ENCODE peak calls at places on chromosomes 5 and 9, in four cellular contexts. One of them, this sample, is unnamed.

GRCh38 chr9:18347381-18348084 is 126.4 kb upstream of the ADAMTSL1 start:
- DNase-seq in HCT116: no peak
- DNase-seq in K562: no peak
- DNase-seq in H1: no peak
- DNase-seq in this sample: no peak

GRCh38 chr5:126449751-126450271 is 26.6 kb downstream of the GRAMD2B start:
- DNase-seq in HCT116: no peak
- DNase-seq in K562: no peak
- DNase-seq in H1: no peak
- DNase-seq in this sample: peak

GRCh38 chr5:82419559-82420332 is 141.6 kb upstream of the RPS23 start:
- DNase-seq in HCT116: no peak
- DNase-seq in K562: no peak
- DNase-seq in H1: no peak
- DNase-seq in this sample: no peak

GRCh38 chr5:157670662-157671591 is at the start of gene C5orf52:
- DNase-seq in HCT116: no peak
- DNase-seq in K562: no peak
- DNase-seq in H1: no peak
- DNase-seq in this sample: peak

GRCh38 chr9:133876144-133876543 is 116.0 kb downstream of the VAV2 start:
- DNase-seq in HCT116: no peak
- DNase-seq in K562: peak
- DNase-seq in H1: no peak
- DNase-seq in this sample: no peak

GRCh38 chr5:94431696-94432095 is 186.7 kb downstream of the KIAA0825 start:
- DNase-seq in HCT116: no peak
- DNase-seq in K562: no peak
- DNase-seq in H1: no peak
- DNase-seq in this sample: no peak

GRCh38 chr5:122376305-122376704 is 64.3 kb downstream of the SNCAIP start:
- DNase-seq in HCT116: no peak
- DNase-seq in K562: no peak
- DNase-seq in H1: no peak
- DNase-seq in this sample: no peak

GRCh38 chr9:131282688-131283422 is 6.5 kb upstream of the FAM78A start:
- DNase-seq in HCT116: no peak
- DNase-seq in K562: peak
- DNase-seq in H1: no peak
- DNase-seq in this sample: no peak

GRCh38 chr5:60841361-60841760 is 2.7 kb downstream of the ELOVL7 start:
- DNase-seq in HCT116: no peak
- DNase-seq in K562: no peak
- DNase-seq in H1: no peak
- DNase-seq in this sample: no peak

GRCh38 chr9:134769084-134769455 is 111.5 kb upstream of the FCN2 start:
- DNase-seq in HCT116: no peak
- DNase-seq in K562: no peak
- DNase-seq in H1: no peak
- DNase-seq in this sample: no peak

GRCh38 chr5:173772407-173773059 is 115.6 kb upstream of the CPEB4 start:
- DNase-seq in HCT116: no peak
- DNase-seq in K562: no peak
- DNase-seq in H1: no peak
- DNase-seq in this sample: no peak

GRCh38 chr5:89817841-89818240 is 591.7 kb downstream of the CETN3 start:
- DNase-seq in HCT116: no peak
- DNase-seq in K562: no peak
- DNase-seq in H1: no peak
- DNase-seq in this sample: no peak

GRCh38 chr9:31045810-31046209 is 1338.6 kb upstream of the ACO1 start:
- DNase-seq in HCT116: no peak
- DNase-seq in K562: no peak
- DNase-seq in H1: no peak
- DNase-seq in this sample: no peak

GRCh38 chr5:86665984-86666760 is 48.4 kb downstream of the COX7C start:
- DNase-seq in HCT116: no peak
- DNase-seq in K562: no peak
- DNase-seq in H1: no peak
- DNase-seq in this sample: peak

GRCh38 chr5:31197183-31197582 is 3.7 kb downstream of the CDH6 start:
- DNase-seq in HCT116: no peak
- DNase-seq in K562: no peak
- DNase-seq in H1: no peak
- DNase-seq in this sample: no peak

GRCh38 chr9:124197177-124198095 is 60.3 kb upstream of the NEK6 start:
- DNase-seq in HCT116: no peak
- DNase-seq in K562: no peak
- DNase-seq in H1: no peak
- DNase-seq in this sample: peak

GRCh38 chr9:130847306-130848217 is 12.5 kb downstream of the ABL1 start:
- DNase-seq in HCT116: no peak
- DNase-seq in K562: no peak
- DNase-seq in H1: no peak
- DNase-seq in this sample: no peak

GRCh38 chr9:115640887-115641286 is 512.7 kb upstream of the PAPPA start:
- DNase-seq in HCT116: no peak
- DNase-seq in K562: no peak
- DNase-seq in H1: no peak
- DNase-seq in this sample: no peak

GRCh38 chr9:8600914-8601680 is 801.5 kb upstream of the DMAC1 start:
- DNase-seq in HCT116: no peak
- DNase-seq in K562: no peak
- DNase-seq in H1: no peak
- DNase-seq in this sample: no peak

GRCh38 chr9:78871452-78872331 is 574.8 kb downstream of the PSAT1 start:
- DNase-seq in HCT116: peak
- DNase-seq in K562: no peak
- DNase-seq in H1: no peak
- DNase-seq in this sample: no peak

GRCh38 chr5:103224118-103224893 is 34.3 kb upstream of the MACIR start:
- DNase-seq in HCT116: peak
- DNase-seq in K562: peak
- DNase-seq in H1: peak
- DNase-seq in this sample: peak

GRCh38 chr9:37911271-37911681 is 7.3 kb upstream of the SLC25A51 start:
- DNase-seq in HCT116: no peak
- DNase-seq in K562: no peak
- DNase-seq in H1: no peak
- DNase-seq in this sample: no peak

GRCh38 chr9:134433101-134433500 is 106.8 kb downstream of the RXRA start:
- DNase-seq in HCT116: no peak
- DNase-seq in K562: no peak
- DNase-seq in H1: no peak
- DNase-seq in this sample: no peak

GRCh38 chr9:109241931-109242330 is 74.9 kb upstream of the FRRS1L start:
- DNase-seq in HCT116: no peak
- DNase-seq in K562: no peak
- DNase-seq in H1: no peak
- DNase-seq in this sample: no peak

GRCh38 chr9:18826248-18826647 is 206.8 kb downstream of the SAXO1 start:
- DNase-seq in HCT116: no peak
- DNase-seq in K562: no peak
- DNase-seq in H1: no peak
- DNase-seq in this sample: no peak

GRCh38 chr5:171336486-171337206 is 27.6 kb downstream of the TLX3 start:
- DNase-seq in HCT116: peak
- DNase-seq in K562: no peak
- DNase-seq in H1: no peak
- DNase-seq in this sample: no peak

GRCh38 chr9:129231022-129231739 is 53.1 kb upstream of the IER5L start:
- DNase-seq in HCT116: no peak
- DNase-seq in K562: no peak
- DNase-seq in H1: no peak
- DNase-seq in this sample: no peak

GRCh38 chr9:135087489-135087791 is at the start of gene OLFM1:
- DNase-seq in HCT116: peak
- DNase-seq in K562: peak
- DNase-seq in H1: peak
- DNase-seq in this sample: no peak

GRCh38 chr5:14062178-14062577 is 81.0 kb upstream of the TRIO start:
- DNase-seq in HCT116: no peak
- DNase-seq in K562: no peak
- DNase-seq in H1: no peak
- DNase-seq in this sample: no peak

GRCh38 chr9:14318934-14319513 is 5.1 kb upstream of the NFIB start:
- DNase-seq in HCT116: no peak
- DNase-seq in K562: no peak
- DNase-seq in H1: no peak
- DNase-seq in this sample: no peak

GRCh38 chr5:163548649-163549048 is 43.2 kb downstream of the MAT2B start:
- DNase-seq in HCT116: no peak
- DNase-seq in K562: no peak
- DNase-seq in H1: no peak
- DNase-seq in this sample: no peak

GRCh38 chr5:33257807-33258491 is 182.8 kb upstream of the TARS1 start:
- DNase-seq in HCT116: peak
- DNase-seq in K562: no peak
- DNase-seq in H1: no peak
- DNase-seq in this sample: no peak

GRCh38 chr9:93266521-93267001 is 82.6 kb downstream of the WNK2 start:
- DNase-seq in HCT116: no peak
- DNase-seq in K562: no peak
- DNase-seq in H1: no peak
- DNase-seq in this sample: no peak

GRCh38 chr5:142145106-142145900 is 36.7 kb downstream of the NDFIP1 start:
- DNase-seq in HCT116: peak
- DNase-seq in K562: peak
- DNase-seq in H1: no peak
- DNase-seq in this sample: peak

GRCh38 chr9:10251490-10251889 is 361.3 kb downstream of the PTPRD start:
- DNase-seq in HCT116: no peak
- DNase-seq in K562: no peak
- DNase-seq in H1: no peak
- DNase-seq in this sample: no peak

GRCh38 chr9:38094165-38094564 is 25.1 kb upstream of the SHB start:
- DNase-seq in HCT116: no peak
- DNase-seq in K562: no peak
- DNase-seq in H1: no peak
- DNase-seq in this sample: no peak

GRCh38 chr9:85289142-85289541 is 452.6 kb downstream of the AGTPBP1 start:
- DNase-seq in HCT116: no peak
- DNase-seq in K562: no peak
- DNase-seq in H1: no peak
- DNase-seq in this sample: no peak

GRCh38 chr9:87039809-87040392 is 92.6 kb upstream of the GAS1 start:
- DNase-seq in HCT116: no peak
- DNase-seq in K562: no peak
- DNase-seq in H1: no peak
- DNase-seq in this sample: no peak

GRCh38 chr5:115977988-115978387 is 15.7 kb downstream of the LVRN start:
- DNase-seq in HCT116: no peak
- DNase-seq in K562: no peak
- DNase-seq in H1: no peak
- DNase-seq in this sample: no peak
- TF ChIP-seq EGR1 in HCT116: no peak
- TF ChIP-seq EGR1 in K562: no peak
- TF ChIP-seq EGR1 in H1: no peak
- TF ChIP-seq EGR1 in this sample: no peak

DNA sequence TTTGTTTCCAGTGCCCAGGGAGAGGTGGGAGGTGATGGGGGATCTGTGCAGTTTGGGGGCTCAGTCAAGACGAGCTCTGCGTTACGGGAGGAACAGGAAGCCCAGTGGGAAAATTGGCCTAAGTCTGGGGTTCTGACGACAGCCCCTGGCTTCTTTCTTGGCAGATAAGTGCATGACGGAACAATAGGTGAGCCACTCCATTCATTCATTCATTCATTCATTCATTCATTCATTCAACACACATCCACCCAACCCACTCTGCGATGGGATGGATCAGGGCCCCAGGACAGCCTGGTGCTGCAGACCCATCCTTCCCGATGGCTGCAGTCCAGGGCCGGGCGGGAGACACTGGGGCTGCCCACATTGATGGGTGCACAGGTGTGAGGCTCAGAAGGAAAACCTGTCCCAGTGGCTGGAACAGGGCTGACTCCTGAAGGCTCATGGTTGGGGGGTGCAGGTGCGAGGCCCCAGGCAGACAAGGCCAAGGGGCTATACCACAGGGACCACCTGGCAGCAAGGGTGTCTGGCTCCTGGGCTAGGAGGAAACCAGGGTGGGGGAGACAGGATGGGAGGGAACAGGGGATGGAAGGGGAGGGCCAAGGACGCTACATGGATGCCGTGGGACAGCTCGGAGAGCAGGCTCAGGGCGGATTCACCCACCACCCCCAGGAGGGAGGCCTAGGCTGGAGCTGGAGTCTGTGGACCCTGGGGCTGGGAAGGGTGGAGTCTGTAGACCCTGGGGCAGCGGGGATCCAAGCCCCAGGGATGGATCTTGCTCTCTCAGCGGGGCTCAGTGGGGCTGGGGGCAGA is 1.9 kb upstream of the LCNL1 start:
- DNase-seq in HCT116: no peak
- DNase-seq in K562: no peak
- DNase-seq in H1: no peak
- DNase-seq in this sample: no peak
- TF ChIP-seq EGR1 in HCT116: no peak
- TF ChIP-seq EGR1 in K562: no peak
- TF ChIP-seq EGR1 in H1: no peak
- TF ChIP-seq EGR1 in this sample: no peak

GRCh38 chr9:107612136-107612535 is 122.6 kb upstream of the KLF4 start:
- DNase-seq in HCT116: no peak
- DNase-seq in K562: no peak
- DNase-seq in H1: no peak
- DNase-seq in this sample: no peak
- TF ChIP-seq EGR1 in HCT116: no peak
- TF ChIP-seq EGR1 in K562: no peak
- TF ChIP-seq EGR1 in H1: no peak
- TF ChIP-seq EGR1 in this sample: no peak

GRCh38 chr9:21906213-21906612 is 88.0 kb downstream of the CDKN2A start:
- DNase-seq in HCT116: no peak
- DNase-seq in K562: no peak
- DNase-seq in H1: no peak
- DNase-seq in this sample: no peak

GRCh38 chr9:21903380-21903965 is 90.7 kb downstream of the CDKN2A start:
- DNase-seq in HCT116: no peak
- DNase-seq in K562: no peak
- DNase-seq in H1: no peak
- DNase-seq in this sample: no peak

GRCh38 chr9:21904776-21905175 is 89.4 kb downstream of the CDKN2A start:
- DNase-seq in HCT116: no peak
- DNase-seq in K562: no peak
- DNase-seq in H1: no peak
- DNase-seq in this sample: no peak

GRCh38 chr9:21904371-21904770 is 89.8 kb downstream of the CDKN2A start:
- DNase-seq in HCT116: no peak
- DNase-seq in K562: no peak
- DNase-seq in H1: no peak
- DNase-seq in this sample: no peak

DNA sequence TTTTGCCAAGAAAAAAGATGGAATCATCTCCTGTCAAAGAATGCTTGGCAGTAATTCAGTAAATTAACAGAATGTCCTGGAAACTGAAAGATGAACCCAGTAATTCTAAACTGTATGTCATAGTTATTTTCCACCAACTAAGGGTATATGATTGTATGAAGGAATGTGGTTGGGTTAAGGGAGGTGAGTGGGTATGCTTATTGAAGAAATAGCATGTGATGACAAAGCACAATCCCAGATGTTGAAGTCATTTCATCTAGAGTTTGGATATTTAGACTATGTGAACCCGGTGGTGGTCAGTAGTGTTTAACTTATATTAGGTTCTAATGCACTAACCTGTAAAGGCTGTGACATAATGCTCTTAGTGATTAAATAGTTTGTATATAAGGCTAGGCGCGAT is 87.3 kb downstream of the CDKN2A start:
- DNase-seq in HCT116: no peak
- DNase-seq in K562: no peak
- DNase-seq in H1: no peak
- DNase-seq in this sample: no peak
- TF ChIP-seq EGR1 in HCT116: no peak
- TF ChIP-seq EGR1 in K562: no peak
- TF ChIP-seq EGR1 in H1: no peak
- TF ChIP-seq EGR1 in this sample: no peak